ENCODE peak calls at places on chromosomes 16 and 17, in eight cellular contexts. A, U, L, N, V, S, D and C are unnamed samples.

GRCh38 chr16:11386791-11387546 is 41.7 kb downstream of the RMI2 start:
- DNase-seq in V (no peak), S (no peak), A (no peak), U (no peak), N (no peak), L (no peak), D (no peak), C (no peak)

GRCh38 chr16:47056704-47057630 is 83.5 kb upstream of the DNAJA2 start:
- DNase-seq in V (no peak), A (no peak), U (no peak), S (no peak), L (no peak), D (no peak), N (no peak), C (no peak)

GRCh38 chr16:77657016-77657415 is 65.3 kb upstream of the NUDT7 start:
- DNase-seq in A (no peak), L (no peak), S (no peak), N (no peak), U (no peak), V (no peak), D (no peak), C (no peak)

GRCh38 chr17:55057184-55057583 is 88.6 kb downstream of the STXBP4 start:
- DNase-seq in L (no peak), V (no peak), D (no peak), S (no peak), N (no peak), A (no peak), U (no peak), C (no peak)

GRCh38 chr17:31495049-31495885 is 103.8 kb downstream of the RAB11FIP4 start:
- DNase-seq in N (no peak), S (no peak), V (peak), U (no peak), A (no peak), D (peak), L (peak), C (peak)

GRCh38 chr17:57257213-57257873 is 1.0 kb downstream of the MSI2 start:
- DNase-seq in V (peak), U (peak), A (no peak), S (no peak), N (peak), D (no peak), L (peak), C (no peak)

GRCh38 chr16:62249069-62249468 is 212.8 kb upstream of the CDH8 start:
- DNase-seq in U (no peak), D (no peak), A (no peak), V (no peak), L (no peak), N (no peak), S (no peak), C (no peak)

GRCh38 chr16:2838928-2839327 is 8.8 kb downstream of the ZG16B start:
- DNase-seq in V (peak), U (peak), D (peak), S (peak), A (peak), L (peak), N (peak), C (peak)

GRCh38 chr17:42422412-42422957 is 571 bp downstream of the CAVIN1 start:
- DNase-seq in D (peak), A (no peak), S (no peak), N (peak), V (no peak), L (peak), U (no peak), C (peak)

GRCh38 chr16:89188064-89188441 is 12.3 kb downstream of the SLC22A31 start:
- DNase-seq in L (no peak), D (peak), N (no peak), S (no peak), U (no peak), V (no peak), A (no peak), C (no peak)

GRCh38 chr17:49156256-49156655 is 23.7 kb downstream of the B4GALNT2 start:
- DNase-seq in L (no peak), A (no peak), U (no peak), D (no peak), V (no peak), S (no peak), N (no peak), C (no peak)

GRCh38 chr16:84672276-84673202 is 24.2 kb downstream of the KLHL36 start:
- DNase-seq in L (peak), U (peak), N (peak), V (peak), A (peak), D (peak), S (peak), C (peak)

GRCh38 chr17:50047488-50048126 is 8.3 kb upstream of the ITGA3 start:
- DNase-seq in A (no peak), S (no peak), U (no peak), N (no peak), V (no peak), D (no peak), L (no peak), C (no peak)

GRCh38 chr17:5730373-5730772 is 146.1 kb upstream of the NLRP1 start:
- DNase-seq in V (no peak), S (no peak), U (no peak), N (no peak), D (no peak), A (no peak), L (no peak), C (no peak)

GRCh38 chr16:56610017-56610608 is 1.7 kb downstream of the MT2A start:
- DNase-seq in L (peak), U (peak), N (peak), V (no peak), A (no peak), D (no peak), S (no peak), C (no peak)

GRCh38 chr16:10980811-10981210 is 36.4 kb downstream of the CLEC16A start:
- DNase-seq in S (no peak), V (no peak), U (no peak), A (no peak), D (no peak), N (no peak), L (no peak), C (no peak)

GRCh38 chr17:59366040-59366757 is 34.7 kb downstream of the YPEL2 start:
- DNase-seq in D (no peak), A (no peak), V (peak), N (no peak), L (no peak), U (no peak), S (no peak), C (peak)

GRCh38 chr17:3950584-3950983 is 13.7 kb downstream of the ATP2A3 start:
- DNase-seq in V (no peak), A (no peak), L (no peak), S (no peak), D (no peak), N (no peak), U (no peak), C (no peak)

GRCh38 chr16:4273858-4274291 is 1.1 kb upstream of the TFAP4 start:
- DNase-seq in N (peak), L (peak), S (peak), U (peak), D (peak), V (no peak), A (no peak), C (peak)

GRCh38 chr16:54291981-54292487 is 5.4 kb upstream of the IRX3 start:
- DNase-seq in L (no peak), D (no peak), S (no peak), A (no peak), U (no peak), N (no peak), V (no peak), C (no peak)

GRCh38 chr17:859461-860195 is 77.5 kb downstream of the MRM3 start:
- DNase-seq in D (no peak), V (no peak), A (no peak), U (no peak), L (no peak), N (no peak), S (no peak), C (no peak)

GRCh38 chr17:70420876-70421445 is 251.6 kb downstream of the KCNJ2 start:
- DNase-seq in L (no peak), V (no peak), N (no peak), S (no peak), A (no peak), U (no peak), D (no peak), C (no peak)

GRCh38 chr17:45143767-45144198 is 4.5 kb upstream of the HEXIM1 start:
- DNase-seq in V (no peak), S (no peak), A (peak), N (no peak), U (no peak), D (peak), L (peak), C (peak)

GRCh38 chr17:35119370-35120185 is at the start of gene RAD51D:
- DNase-seq in A (peak), L (peak), N (peak), V (peak), S (peak), D (peak), U (peak), C (peak)

GRCh38 chr17:44766409-44767038 is 7.7 kb downstream of the ADAM11 start:
- DNase-seq in L (no peak), S (no peak), N (no peak), U (no peak), A (peak), V (no peak), D (peak), C (no peak)

GRCh38 chr16:47578573-47578972 is 117.4 kb downstream of the PHKB start:
- DNase-seq in V (no peak), S (no peak), A (no peak), U (no peak), N (no peak), L (no peak), D (no peak), C (no peak)

GRCh38 chr17:79811888-79812205 is 15.0 kb upstream of the CBX8 start:
- DNase-seq in A (no peak), S (no peak), N (no peak), V (no peak), D (no peak), U (no peak), L (peak), C (no peak)

GRCh38 chr17:72706396-72706981 is 386.0 kb downstream of the SLC39A11 start:
- DNase-seq in S (no peak), V (no peak), U (no peak), D (no peak), N (no peak), L (no peak), A (no peak), C (no peak)

GRCh38 chr16:22962905-22963304 is 148.9 kb downstream of the HS3ST2 start:
- DNase-seq in S (no peak), A (no peak), L (no peak), D (no peak), U (no peak), N (no peak), V (no peak), C (no peak)

GRCh38 chr16:56372013-56372634 is 53.2 kb downstream of the AMFR start:
- DNase-seq in D (no peak), A (no peak), U (no peak), V (no peak), L (no peak), N (no peak), S (no peak), C (no peak)

GRCh38 chr16:67833035-67833417 is 9.1 kb upstream of the THAP11 start:
- DNase-seq in N (no peak), A (no peak), S (no peak), V (no peak), L (no peak), D (no peak), U (no peak), C (no peak)

GRCh38 chr17:44086364-44087311 is 16.1 kb downstream of the G6PC3 start:
- DNase-seq in U (no peak), L (no peak), D (no peak), A (peak), N (peak), V (no peak), S (no peak), C (peak)

GRCh38 chr16:61812251-61812650 is 224.0 kb downstream of the CDH8 start:
- DNase-seq in S (no peak), D (no peak), V (no peak), N (no peak), U (no peak), L (no peak), A (no peak), C (no peak)

GRCh38 chr16:72850863-72851262 is 197.1 kb downstream of the ZFHX3 start:
- DNase-seq in S (no peak), D (no peak), A (no peak), V (no peak), N (no peak), L (no peak), U (no peak), C (no peak)